ENCODE peak calls at places on chromosomes 3 and 15, in five cellular contexts. J is stomach, I is breast epithelium, P is esophagus muscularis mucosa, K is GM23338. X is an unnamed sample.

GRCh38 chr3:27930052-27930602 is 208.0 kb upstream of the EOMES start:
- DNase-seq in P (no peak), K (no peak), I (no peak), J (no peak), X (no peak)

GRCh38 chr3:179194931-179195330 is 46.8 kb downstream of the PIK3CA start:
- DNase-seq in I (no peak), K (peak; percentile 78), P (no peak), J (no peak), X (no peak)

GRCh38 chr15:86608461-86608860 is 528.8 kb downstream of the AGBL1 start:
- DNase-seq in J (no peak), K (peak; percentile 13), I (no peak), P (no peak), X (no peak)

GRCh38 chr3:149511040-149511626 is 36.6 kb downstream of the TM4SF4 start:
- DNase-seq in K (no peak), P (no peak), I (no peak), J (no peak), X (no peak)

GRCh38 chr3:24060055-24060454 is 115.0 kb downstream of the NR1D2 start:
- DNase-seq in J (no peak), K (no peak), I (no peak), P (no peak), X (no peak)

GRCh38 chr3:134326126-134326525 is 48.1 kb downstream of the AMOTL2 start:
- DNase-seq in J (no peak), K (peak; percentile 56), P (no peak), I (peak; percentile 35), X (no peak)

GRCh38 chr15:35243758-35244157 is 158.7 kb upstream of the NANOGP8 start:
- DNase-seq in P (no peak), J (no peak), K (no peak), I (no peak), X (no peak)

GRCh38 chr15:68552773-68553172 is 26.0 kb upstream of the CORO2B start:
- DNase-seq in K (no peak), P (peak; percentile 81), J (no peak), I (no peak), X (peak; percentile 54)

GRCh38 chr3:141895731-141896130 is 19.3 kb downstream of the ATP1B3 start:
- DNase-seq in P (no peak), J (no peak), K (no peak), I (no peak), X (no peak)

GRCh38 chr3:45333549-45333948 is 54.8 kb upstream of the LARS2 start:
- DNase-seq in P (no peak), I (no peak), J (no peak), K (no peak), X (no peak)

GRCh38 chr3:129974451-129975331 is at the start of gene TRH:
- DNase-seq in P (no peak), K (peak; percentile 63), J (no peak), I (no peak), X (no peak)

GRCh38 chr3:126024049-126024854 is 55.3 kb downstream of the ROPN1B start:
- DNase-seq in I (no peak), J (no peak), K (no peak), P (peak; percentile 75), X (no peak)

GRCh38 chr3:99562138-99562537 is 76.3 kb upstream of the COL8A1 start:
- DNase-seq in I (no peak), J (no peak), P (no peak), K (peak; percentile 60), X (no peak)

GRCh38 chr3:16316396-16316795 is 51.4 kb downstream of the OXNAD1 start:
- DNase-seq in I (no peak), J (no peak), P (peak; percentile 50), K (no peak), X (no peak)

GRCh38 chr3:128584412-128585020 is 66.1 kb downstream of the RPN1 start:
- DNase-seq in I (peak; percentile 73), P (no peak), K (peak; percentile 93), J (peak; percentile 71), X (peak; percentile 89)

GRCh38 chr3:46489875-46490274 is 7.9 kb upstream of the RTP3 start:
- DNase-seq in J (no peak), P (no peak), K (no peak), I (no peak), X (no peak)

GRCh38 chr3:48662753-48663488 is at the start of gene CELSR3:
- DNase-seq in P (no peak), K (peak; percentile 95), J (peak; percentile 50), I (peak; percentile 79), X (no peak)

GRCh38 chr15:77533986-77534385 is 98.7 kb downstream of the LINGO1 start:
- DNase-seq in J (no peak), I (no peak), P (no peak), K (peak; percentile 36), X (peak; percentile 32)

GRCh38 chr3:197001106-197001971 is 28.3 kb downstream of the MELTF start:
- DNase-seq in J (no peak), P (no peak), I (no peak), K (no peak), X (peak; percentile 60)

GRCh38 chr3:97914390-97914789 is 57.8 kb downstream of the RIOX2 start:
- DNase-seq in J (no peak), K (no peak), I (no peak), P (no peak), X (no peak)

GRCh38 chr15:101047301-101047781 is 128.2 kb downstream of the LRRK1 start:
- DNase-seq in I (peak; percentile 44), P (peak; percentile 47), K (peak; percentile 55), J (peak; percentile 8), X (peak; percentile 70)

GRCh38 chr15:40340038-40340739 is 550 bp downstream of the CCDC9B start:
- DNase-seq in P (no peak), I (no peak), J (peak; percentile 70), K (no peak), X (no peak)
- H3K4me1 ChIP-seq in P (peaks cover 98% of the 10 kb centered on the region), I (peaks cover 59% of the 10 kb centered on the region), J (peaks cover 74% of the 10 kb centered on the region), K (peaks cover 4% of the 10 kb centered on the region), X (peaks cover 83% of the 10 kb centered on the region)

GRCh38 chr15:67197364-67197695 is 57.1 kb downstream of the AAGAB start:
- DNase-seq in K (no peak), J (no peak), I (no peak), P (peak; percentile 85), X (no peak)
- TF ChIP-seq POLR2AphosphoS5 in K (no peak), J (no peak), I (no peak), P (no peak), X (no peak)

GRCh38 chr15:31435891-31436628 is 109.4 kb downstream of the KLF13 start:
- DNase-seq in J (no peak), K (no peak), P (no peak), I (no peak), X (peak; percentile 86)
- H3K4me1 ChIP-seq in J (peaks cover 26% of the 10 kb centered on the region), K (peaks cover 10% of the 10 kb centered on the region), P (peaks cover 33% of the 10 kb centered on the region), I (no peaks in the 10 kb centered on the region), X (peaks cover 50% of the 10 kb centered on the region)

GRCh38 chr15:42622328-42622925 is 47.0 kb downstream of the STARD9 start:
- DNase-seq in J (no peak), P (no peak), K (no peak), I (no peak), X (no peak)

GRCh38 chr15:42623951-42624350 is 48.5 kb downstream of the STARD9 start:
- DNase-seq in J (no peak), P (no peak), I (no peak), K (no peak), X (no peak)

GRCh38 chr15:42632100-42632675 is 56.8 kb downstream of the STARD9 start:
- DNase-seq in K (no peak), J (no peak), I (no peak), P (no peak), X (no peak)

GRCh38 chr15:42627485-42627884 is 52.1 kb downstream of the STARD9 start:
- DNase-seq in I (no peak), K (no peak), J (no peak), P (no peak), X (no peak)
- TF ChIP-seq POLR2AphosphoS5 in I (no peak), K (no peak), J (no peak), P (no peak), X (no peak)

DNA sequence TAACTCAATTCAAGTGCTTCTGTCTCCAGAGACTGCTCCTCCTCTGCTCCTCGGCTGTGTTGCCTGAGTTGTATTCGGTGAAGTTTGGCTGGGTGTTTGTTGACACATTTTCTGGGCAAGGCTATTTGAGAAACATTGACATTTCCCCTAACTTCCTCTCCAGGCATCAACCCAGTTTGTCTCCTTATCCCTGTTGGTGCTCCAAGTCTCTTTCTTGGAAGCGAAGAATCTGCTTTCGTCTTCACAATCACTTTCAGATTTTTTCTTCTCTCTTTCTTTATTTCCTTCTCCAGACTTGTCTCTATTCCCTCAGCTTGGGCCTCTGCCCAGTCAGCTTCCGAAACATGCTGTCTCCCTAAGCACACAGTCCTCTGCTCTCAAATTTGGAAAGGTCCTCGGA is 84.7 kb downstream of the ETV5 start:
- DNase-seq in K (no peak), I (no peak), J (no peak), P (peak; percentile 87), X (no peak)
- H3K4me1 ChIP-seq in K (no peaks in the 10 kb centered on the region), I (no peaks in the 10 kb centered on the region), J (no peaks in the 10 kb centered on the region), P (peaks cover 17% of the 10 kb centered on the region), X (no peaks in the 10 kb centered on the region)

GRCh38 chr3:50609743-50610085 is 1.9 kb downstream of the CISH start:
- DNase-seq in J (no peak), P (no peak), K (no peak), I (no peak), X (no peak)

GRCh38 chr3:50608278-50608677 is 3.3 kb downstream of the CISH start:
- DNase-seq in J (no peak), P (no peak), K (no peak), I (no peak), X (no peak)

GRCh38 chr3:50610181-50610971 is 1.2 kb downstream of the CISH start:
- DNase-seq in P (no peak), K (no peak), I (no peak), J (peak; percentile 84), X (no peak)

GRCh38 chr3:50607271-50608091 is 4.1 kb downstream of the CISH start:
- DNase-seq in I (peak; percentile 81), P (no peak), J (no peak), K (no peak), X (no peak)

GRCh38 chr3:50609071-50609742 is 2.4 kb downstream of the CISH start:
- DNase-seq in J (no peak), P (no peak), K (no peak), I (no peak), X (no peak)
- TF ChIP-seq POLR2AphosphoS5 in J (no peak), P (no peak), K (no peak), I (no peak), X (no peak)

GRCh38 chr15:65916664-65917406 is 47.5 kb downstream of the RAB11A start:
- DNase-seq in K (peak; percentile 88), J (peak; percentile 71), P (no peak), I (peak; percentile 57), X (peak; percentile 77)

GRCh38 chr15:65917936-65918335 is 48.6 kb downstream of the RAB11A start:
- DNase-seq in P (no peak), I (no peak), J (no peak), K (no peak), X (no peak)

GRCh38 chr15:65916041-65916663 is 46.9 kb downstream of the RAB11A start:
- DNase-seq in K (no peak), P (no peak), I (no peak), J (no peak), X (no peak)

GRCh38 chr15:65918357-65918920 is 49.1 kb downstream of the RAB11A start:
- DNase-seq in J (no peak), P (no peak), K (no peak), I (no peak), X (no peak)

GRCh38 chr15:65917407-65917756 is 48.1 kb downstream of the RAB11A start:
- DNase-seq in J (no peak), K (no peak), P (no peak), I (no peak), X (no peak)
- H3K4me1 ChIP-seq in J (peaks cover 3% of the 10 kb centered on the region), K (no peaks in the 10 kb centered on the region), P (peaks cover 10% of the 10 kb centered on the region), I (no peaks in the 10 kb centered on the region), X (peaks cover 52% of the 10 kb centered on the region)

X was measured in spleen.